ENCODE peak calls at places on chromosomes 5 and 9, in seven cellular contexts. U is glutamatergic neuron, E is adrenal gland, C is HFF-Myc, Y is D721Med, G is heart right ventricle, W is nephron progenitor cell. L is an unnamed sample.

GRCh38 chr5:176899296-176899891 is at the start of gene HK3:
- DNase-seq in U (no peak), G (no peak), W (no peak), Y (no peak), C (no peak), E (no peak), L (no peak)

GRCh38 chr9:82062245-82062644 is 73.7 kb downstream of the SPATA31D1 start:
- DNase-seq in U (no peak), Y (no peak), C (no peak), E (no peak), W (no peak), G (no peak), L (no peak)

GRCh38 chr9:95017661-95018060 is 291.2 kb downstream of the AOPEP start:
- DNase-seq in W (no peak), C (no peak), U (no peak), Y (no peak), E (no peak), G (no peak), L (no peak)

GRCh38 chr5:127229185-127229889 is 61.3 kb upstream of the MEGF10 start:
- DNase-seq in G (peak; percentile 65), Y (no peak), E (peak; percentile 76), C (no peak), U (peak; percentile 60), W (peak; percentile 62), L (peak; percentile 80)

GRCh38 chr5:121189569-121190305 is 661.9 kb upstream of the FTMT start:
- DNase-seq in E (no peak), G (no peak), C (no peak), U (no peak), Y (no peak), W (no peak), L (no peak)

GRCh38 chr5:133229931-133230664 is 178.3 kb downstream of the HSPA4 start:
- DNase-seq in G (no peak), C (no peak), U (no peak), Y (no peak), W (no peak), E (peak; percentile 27), L (no peak)

GRCh38 chr5:119524461-119524860 is 72.2 kb downstream of the HSD17B4 start:
- DNase-seq in Y (no peak), G (no peak), W (no peak), E (no peak), U (no peak), C (no peak), L (no peak)

GRCh38 chr9:78676623-78677022 is 379.7 kb downstream of the PSAT1 start:
- DNase-seq in G (no peak), C (no peak), W (no peak), E (no peak), Y (no peak), U (no peak), L (no peak)

GRCh38 chr9:93200989-93201339 is 17.0 kb downstream of the WNK2 start:
- DNase-seq in Y (no peak), G (no peak), C (no peak), U (peak; percentile 58), E (no peak), W (no peak), L (no peak)

GRCh38 chr9:86827893-86828292 is 119.4 kb downstream of the GAS1 start:
- DNase-seq in E (no peak), C (no peak), W (no peak), U (no peak), Y (no peak), G (no peak), L (no peak)

GRCh38 chr9:751137-752051 is 90.1 kb upstream of the DMRT1 start:
- DNase-seq in E (peak; percentile 28), W (peak; percentile 11), C (no peak), G (no peak), Y (no peak), U (no peak), L (peak; percentile 52)

GRCh38 chr5:431001-431710 is 11.8 kb upstream of the EXOC3 start:
- DNase-seq in E (peak; percentile 53), U (peak; percentile 84), Y (peak; percentile 93), G (peak; percentile 46), C (no peak), W (peak; percentile 77), L (peak; percentile 89)

GRCh38 chr9:124231095-124231743 is 26.5 kb upstream of the NEK6 start:
- DNase-seq in C (no peak), G (no peak), U (no peak), E (no peak), Y (no peak), W (no peak), L (no peak)

GRCh38 chr9:126676685-126677143 is 63.0 kb downstream of the LMX1B start:
- DNase-seq in Y (peak; percentile 79), G (no peak), E (no peak), W (peak; percentile 66), C (no peak), U (peak; percentile 65), L (no peak)

GRCh38 chr5:125189451-125190051 is 443.1 kb upstream of the ZNF608 start:
- DNase-seq in W (no peak), G (no peak), E (no peak), C (no peak), Y (no peak), U (no peak), L (no peak)

GRCh38 chr5:95734916-95735315 is 3.8 kb downstream of the RHOBTB3 start:
- DNase-seq in E (no peak), C (no peak), Y (no peak), W (no peak), G (no peak), U (no peak), L (no peak)

GRCh38 chr5:71873202-71873601 is 154.1 kb downstream of the CARTPT start:
- DNase-seq in G (no peak), C (no peak), U (no peak), W (no peak), E (no peak), Y (no peak), L (no peak)

DNA sequence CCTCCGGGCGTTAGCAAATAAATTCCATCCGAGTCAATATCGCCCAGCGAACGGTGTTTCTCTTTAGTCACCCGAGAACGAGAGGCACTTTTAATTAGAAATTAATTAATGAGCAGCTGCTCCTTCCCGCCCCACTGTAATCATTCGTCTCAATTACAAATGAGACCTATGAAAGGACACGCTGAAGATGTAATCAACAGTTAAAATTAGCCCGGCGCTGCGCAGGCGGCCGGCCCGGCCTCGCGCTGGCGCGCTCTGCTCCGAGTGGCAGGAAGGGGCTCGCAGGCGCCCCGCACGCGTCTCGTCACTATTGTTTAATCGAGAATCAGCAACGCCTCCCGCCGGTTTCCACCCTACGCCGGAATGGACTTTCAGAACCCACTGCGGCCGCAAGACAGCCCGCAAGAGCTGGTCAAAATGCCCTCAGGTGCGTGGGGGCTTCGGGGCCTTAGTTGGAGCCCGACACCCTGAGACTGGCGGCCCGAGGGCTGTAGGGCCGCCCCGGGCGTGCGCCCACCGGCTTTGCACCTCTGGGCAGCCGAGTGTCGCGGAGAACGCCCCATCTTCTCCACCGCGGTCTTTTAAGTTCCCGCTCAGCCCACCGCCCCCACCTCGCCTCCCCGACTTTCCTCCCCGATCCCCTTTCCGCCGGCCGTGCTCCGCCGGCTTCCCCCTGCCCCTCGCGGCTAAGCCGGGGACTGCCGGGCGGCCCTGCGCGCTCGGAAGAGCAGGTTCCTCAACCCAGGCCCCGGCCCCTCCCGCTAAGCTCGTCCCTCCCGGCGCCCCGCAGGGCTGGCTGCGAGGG is 597 bp upstream of the IRX4 start:
- DNase-seq in U (peak; percentile 71), G (peak; percentile 38), Y (no peak), W (peak; percentile 59), E (no peak), C (no peak), L (no peak)
- TF ChIP-seq CTCF in U (peak; percentile 67), G (peak; percentile 28), Y (no peak), W (no peak), E (no peak), C (no peak), L (no peak)

GRCh38 chr5:6744841-6745705 is 31.8 kb downstream of the TENT4A start:
- DNase-seq in U (no peak), E (no peak), G (no peak), C (no peak), W (no peak), Y (no peak), L (no peak)

GRCh38 chr5:6747103-6747502 is 33.9 kb downstream of the TENT4A start:
- DNase-seq in U (no peak), E (no peak), W (no peak), C (no peak), Y (no peak), G (no peak), L (no peak)

GRCh38 chr5:6746244-6746643 is 33.0 kb downstream of the TENT4A start:
- DNase-seq in G (no peak), C (no peak), E (no peak), U (no peak), Y (no peak), W (no peak), L (no peak)

GRCh38 chr5:6748142-6748541 is 34.9 kb downstream of the TENT4A start:
- DNase-seq in G (no peak), Y (no peak), E (no peak), U (no peak), C (no peak), W (no peak), L (no peak)

GRCh38 chr5:6745706-6746217 is 32.5 kb downstream of the TENT4A start:
- DNase-seq in G (no peak), W (no peak), C (no peak), U (no peak), E (no peak), Y (no peak), L (peak; percentile 71)
- TF ChIP-seq CTCF in G (peak; percentile 85), W (peak; percentile 61), C (peak; percentile 64), U (peak; percentile 71), E (peak; percentile 88), Y (peak; percentile 79), L (peak; percentile 62)

DNA sequence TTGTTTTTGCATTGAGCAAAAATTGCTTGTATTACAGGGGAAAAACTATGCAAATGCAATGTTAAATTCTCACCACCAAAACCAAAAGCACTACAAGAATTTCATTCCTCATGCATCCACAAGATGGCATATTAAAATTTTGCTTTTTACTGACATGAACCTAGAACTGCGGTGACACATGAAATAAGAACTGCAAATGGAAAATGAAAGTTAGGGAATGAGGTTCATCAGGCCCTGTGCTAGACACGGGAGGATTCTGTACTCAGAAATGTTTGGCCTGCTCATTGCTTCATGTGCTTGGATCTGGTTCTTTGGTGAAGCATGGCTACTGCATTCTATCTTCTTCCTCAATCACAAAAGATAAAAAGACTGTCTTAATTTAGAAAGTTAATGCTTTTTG is 9.1 kb upstream of the RFK start:
- DNase-seq in W (no peak), Y (no peak), E (peak; percentile 62), G (no peak), C (peak; percentile 38), U (no peak), L (peak; percentile 42)
- TF ChIP-seq CTCF in W (peak; percentile 11), Y (peak; percentile 35), E (peak; percentile 95), G (peak; percentile 69), C (no peak), U (peak; percentile 12), L (peak; percentile 20)

DNA sequence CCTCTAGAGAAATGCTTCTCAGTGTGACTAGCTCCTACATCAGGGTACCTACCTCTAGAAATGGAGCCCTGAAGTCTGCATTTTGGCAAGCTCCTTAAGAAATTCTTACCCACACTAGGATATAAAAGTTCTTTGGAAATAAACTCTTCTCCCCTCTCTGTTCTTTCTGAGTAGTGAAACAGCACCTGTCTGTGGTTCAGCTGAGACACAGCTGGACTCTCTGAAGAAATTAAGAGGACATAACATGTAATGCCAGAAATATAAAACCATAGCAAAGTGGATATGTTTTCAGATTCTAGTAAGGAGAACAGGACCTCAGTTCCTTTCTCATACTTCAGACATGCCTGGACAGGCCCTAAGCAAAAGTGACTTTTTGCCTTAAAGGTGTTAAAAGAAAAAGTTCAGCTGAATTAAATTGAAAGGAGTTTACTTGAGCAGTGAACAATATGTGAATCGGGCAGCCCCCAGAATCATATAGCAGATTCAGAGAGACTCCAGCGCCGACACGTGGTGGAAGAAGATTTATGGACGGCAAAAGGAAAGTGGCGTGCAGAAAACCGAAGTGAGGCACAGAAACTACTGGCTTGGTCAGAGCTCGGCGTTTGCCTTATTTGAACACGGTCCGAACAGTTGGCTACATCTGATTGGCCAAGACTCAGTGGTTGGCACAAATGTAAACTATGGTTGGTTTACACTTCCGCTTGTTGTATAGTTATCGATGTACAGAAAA is 64.5 kb downstream of the PRKACG start:
- DNase-seq in E (peak; percentile 56), G (no peak), C (no peak), U (no peak), Y (no peak), W (no peak), L (no peak)
- TF ChIP-seq CTCF in E (peak; percentile 32), G (peak; percentile 39), C (no peak), U (no peak), Y (peak; percentile 59), W (no peak), L (peak; percentile 21)